ENCODE peak calls at places on chromosomes 6 and 20, in nine cellular contexts. One of them, this sample, is unnamed.

GRCh38 chr20:19277381-19277780 is 64.9 kb downstream of the SLC24A3 start:
- DNase-seq in hepatocyte: no peak
- DNase-seq in cardiac muscle cell: no peak
- DNase-seq in small intestine: no peak
- DNase-seq in mesendoderm: no peak
- DNase-seq in SK-N-SH: no peak
- DNase-seq in PC-9: no peak
- DNase-seq in uterus: no peak
- DNase-seq in fibroblast of lung: peak; percentile 11
- DNase-seq in this sample: no peak

GRCh38 chr6:81950877-81951276 is 198.4 kb upstream of the TENT5A start:
- DNase-seq in hepatocyte: no peak
- DNase-seq in cardiac muscle cell: no peak
- DNase-seq in small intestine: no peak
- DNase-seq in mesendoderm: no peak
- DNase-seq in SK-N-SH: no peak
- DNase-seq in PC-9: no peak
- DNase-seq in uterus: no peak
- DNase-seq in fibroblast of lung: peak; percentile 28
- DNase-seq in this sample: no peak

GRCh38 chr20:61350500-61351250 is 98.6 kb downstream of the CDH4 start:
- DNase-seq in hepatocyte: no peak
- DNase-seq in cardiac muscle cell: no peak
- DNase-seq in small intestine: no peak
- DNase-seq in mesendoderm: peak; percentile 43
- DNase-seq in SK-N-SH: no peak
- DNase-seq in PC-9: no peak
- DNase-seq in uterus: no peak
- DNase-seq in fibroblast of lung: no peak
- DNase-seq in this sample: no peak

GRCh38 chr20:53162251-53162835 is 190.2 kb downstream of the TSHZ2 start:
- DNase-seq in hepatocyte: peak; percentile 67
- DNase-seq in cardiac muscle cell: peak; percentile 43
- DNase-seq in small intestine: no peak
- DNase-seq in mesendoderm: peak; percentile 95
- DNase-seq in SK-N-SH: no peak
- DNase-seq in PC-9: no peak
- DNase-seq in uterus: peak; percentile 48
- DNase-seq in fibroblast of lung: peak; percentile 75
- DNase-seq in this sample: no peak

GRCh38 chr20:61052195-61052594 is 199.9 kb upstream of the CDH4 start:
- DNase-seq in hepatocyte: no peak
- DNase-seq in cardiac muscle cell: no peak
- DNase-seq in small intestine: no peak
- DNase-seq in mesendoderm: no peak
- DNase-seq in SK-N-SH: no peak
- DNase-seq in PC-9: no peak
- DNase-seq in uterus: no peak
- DNase-seq in fibroblast of lung: no peak
- DNase-seq in this sample: no peak

GRCh38 chr6:24125980-24126379 is at the start of gene NRSN1:
- DNase-seq in hepatocyte: peak; percentile 57
- DNase-seq in cardiac muscle cell: peak; percentile 70
- DNase-seq in small intestine: no peak
- DNase-seq in mesendoderm: peak; percentile 53
- DNase-seq in SK-N-SH: peak; percentile 92
- DNase-seq in PC-9: no peak
- DNase-seq in uterus: no peak
- DNase-seq in fibroblast of lung: no peak
- DNase-seq in this sample: no peak

GRCh38 chr20:43821795-43822194 is 92.9 kb upstream of the TOX2 start:
- DNase-seq in hepatocyte: no peak
- DNase-seq in cardiac muscle cell: no peak
- DNase-seq in small intestine: no peak
- DNase-seq in mesendoderm: no peak
- DNase-seq in SK-N-SH: no peak
- DNase-seq in PC-9: no peak
- DNase-seq in uterus: no peak
- DNase-seq in fibroblast of lung: no peak
- DNase-seq in this sample: no peak

GRCh38 chr6:119966484-119966883 is 616.9 kb upstream of the MAN1A1 start:
- DNase-seq in hepatocyte: no peak
- DNase-seq in cardiac muscle cell: no peak
- DNase-seq in small intestine: no peak
- DNase-seq in mesendoderm: peak; percentile 61
- DNase-seq in SK-N-SH: no peak
- DNase-seq in PC-9: no peak
- DNase-seq in uterus: no peak
- DNase-seq in fibroblast of lung: no peak
- DNase-seq in this sample: no peak

GRCh38 chr6:37783025-37783825 is 36.3 kb upstream of the ZFAND3 start:
- DNase-seq in hepatocyte: peak; percentile 35
- DNase-seq in cardiac muscle cell: no peak
- DNase-seq in small intestine: no peak
- DNase-seq in mesendoderm: peak; percentile 84
- DNase-seq in SK-N-SH: peak; percentile 48
- DNase-seq in PC-9: no peak
- DNase-seq in uterus: peak; percentile 24
- DNase-seq in fibroblast of lung: peak; percentile 43
- DNase-seq in this sample: no peak

GRCh38 chr6:37785688-37786270 is 33.7 kb upstream of the ZFAND3 start:
- DNase-seq in hepatocyte: no peak
- DNase-seq in cardiac muscle cell: no peak
- DNase-seq in small intestine: no peak
- DNase-seq in mesendoderm: no peak
- DNase-seq in SK-N-SH: no peak
- DNase-seq in PC-9: no peak
- DNase-seq in uterus: no peak
- DNase-seq in fibroblast of lung: peak; percentile 26
- DNase-seq in this sample: no peak

GRCh38 chr6:37784585-37784967 is 35.0 kb upstream of the ZFAND3 start:
- DNase-seq in hepatocyte: no peak
- DNase-seq in cardiac muscle cell: no peak
- DNase-seq in small intestine: no peak
- DNase-seq in mesendoderm: peak; percentile 52
- DNase-seq in SK-N-SH: peak; percentile 85
- DNase-seq in PC-9: no peak
- DNase-seq in uterus: no peak
- DNase-seq in fibroblast of lung: no peak
- DNase-seq in this sample: no peak

GRCh38 chr6:37785002-37785687 is 34.4 kb upstream of the ZFAND3 start:
- DNase-seq in hepatocyte: no peak
- DNase-seq in cardiac muscle cell: no peak
- DNase-seq in small intestine: no peak
- DNase-seq in mesendoderm: peak; percentile 66
- DNase-seq in SK-N-SH: no peak
- DNase-seq in PC-9: no peak
- DNase-seq in uterus: no peak
- DNase-seq in fibroblast of lung: no peak
- DNase-seq in this sample: no peak

GRCh38 chr6:37783831-37784584 is 35.5 kb upstream of the ZFAND3 start:
- DNase-seq in hepatocyte: peak; percentile 41
- DNase-seq in cardiac muscle cell: peak; percentile 9
- DNase-seq in small intestine: no peak
- DNase-seq in mesendoderm: peak; percentile 45
- DNase-seq in SK-N-SH: no peak
- DNase-seq in PC-9: no peak
- DNase-seq in uterus: peak; percentile 42
- DNase-seq in fibroblast of lung: peak; percentile 51
- DNase-seq in this sample: no peak
- H3K4me3 ChIP-seq in hepatocyte: peak overlapping the region; percentile 27
- H3K4me3 ChIP-seq in cardiac muscle cell: no peak overlapping the region
- H3K4me3 ChIP-seq in small intestine: peak overlapping the region; percentile 18
- H3K4me3 ChIP-seq in mesendoderm: peak overlapping the region; percentile 36
- H3K4me3 ChIP-seq in SK-N-SH: no peak overlapping the region
- H3K4me3 ChIP-seq in PC-9: no peak overlapping the region
- H3K4me3 ChIP-seq in uterus: peak overlapping the region; percentile 49
- H3K4me3 ChIP-seq in fibroblast of lung: peak overlapping the region; percentile 48
- H3K4me3 ChIP-seq in this sample: peak overlapping the region; percentile 58

DNA sequence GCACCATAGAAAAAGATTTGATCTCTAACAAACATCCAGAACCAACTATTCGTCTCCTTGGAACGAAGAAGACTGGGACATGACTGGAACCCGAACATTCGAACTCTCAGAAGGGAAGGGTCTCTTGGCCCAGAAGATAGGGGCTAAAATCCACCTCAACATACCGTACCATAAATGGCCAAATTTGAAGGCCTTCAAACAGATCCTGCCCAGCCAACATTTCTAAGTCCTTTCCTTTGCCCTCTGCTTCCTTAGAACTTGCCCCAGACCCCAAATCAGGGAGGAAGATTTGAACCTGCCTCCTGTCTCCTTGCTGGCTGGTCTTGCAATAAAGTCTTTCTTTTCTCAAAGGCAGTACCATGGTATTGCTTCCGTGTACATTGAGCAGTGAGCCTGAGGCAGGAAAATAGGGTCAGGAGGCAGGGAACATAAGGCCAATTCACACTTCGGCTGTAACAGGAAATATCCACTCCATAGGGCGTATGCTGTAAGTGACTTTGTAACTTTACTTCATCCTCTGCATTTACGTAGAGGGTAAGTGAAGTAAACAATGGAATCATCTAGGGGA is 1.8 kb upstream of the PXDC1 start:
- DNase-seq in hepatocyte: no peak
- DNase-seq in cardiac muscle cell: no peak
- DNase-seq in small intestine: no peak
- DNase-seq in mesendoderm: no peak
- DNase-seq in SK-N-SH: no peak
- DNase-seq in PC-9: no peak
- DNase-seq in uterus: no peak
- DNase-seq in fibroblast of lung: no peak
- DNase-seq in this sample: no peak
- H3K27me3 ChIP-seq in hepatocyte: no peaks in the 10 kb centered on the region
- H3K27me3 ChIP-seq in cardiac muscle cell: peaks cover 9% of the 10 kb centered on the region
- H3K27me3 ChIP-seq in small intestine: no peaks in the 10 kb centered on the region
- H3K27me3 ChIP-seq in mesendoderm: peaks cover 2% of the 10 kb centered on the region
- H3K27me3 ChIP-seq in SK-N-SH: no peaks in the 10 kb centered on the region
- H3K27me3 ChIP-seq in PC-9: no peaks in the 10 kb centered on the region
- H3K27me3 ChIP-seq in uterus: no peaks in the 10 kb centered on the region
- H3K27me3 ChIP-seq in fibroblast of lung: no peaks in the 10 kb centered on the region
- H3K27me3 ChIP-seq in this sample: peaks cover 24% of the 10 kb centered on the region

GRCh38 chr6:12290490-12290820 is 294 bp downstream of the EDN1 start:
- DNase-seq in hepatocyte: no peak
- DNase-seq in cardiac muscle cell: no peak
- DNase-seq in small intestine: no peak
- DNase-seq in mesendoderm: no peak
- DNase-seq in SK-N-SH: no peak
- DNase-seq in PC-9: no peak
- DNase-seq in uterus: no peak
- DNase-seq in fibroblast of lung: no peak
- DNase-seq in this sample: no peak

GRCh38 chr6:12289655-12290489 is at the start of gene EDN1:
- DNase-seq in hepatocyte: peak; percentile 92
- DNase-seq in cardiac muscle cell: peak; percentile 86
- DNase-seq in small intestine: peak; percentile 89
- DNase-seq in mesendoderm: peak; percentile 93
- DNase-seq in SK-N-SH: peak; percentile 82
- DNase-seq in PC-9: peak; percentile 99
- DNase-seq in uterus: peak; percentile 50
- DNase-seq in fibroblast of lung: peak; percentile 71
- DNase-seq in this sample: peak; percentile 35

GRCh38 chr6:12291785-12292604 is 1.8 kb downstream of the EDN1 start:
- DNase-seq in hepatocyte: peak; percentile 69
- DNase-seq in cardiac muscle cell: no peak
- DNase-seq in small intestine: peak; percentile 75
- DNase-seq in mesendoderm: peak; percentile 76
- DNase-seq in SK-N-SH: peak; percentile 34
- DNase-seq in PC-9: peak; percentile 75
- DNase-seq in uterus: no peak
- DNase-seq in fibroblast of lung: no peak
- DNase-seq in this sample: no peak

GRCh38 chr6:12293234-12293930 is 3.2 kb downstream of the EDN1 start:
- DNase-seq in hepatocyte: no peak
- DNase-seq in cardiac muscle cell: no peak
- DNase-seq in small intestine: no peak
- DNase-seq in mesendoderm: no peak
- DNase-seq in SK-N-SH: no peak
- DNase-seq in PC-9: no peak
- DNase-seq in uterus: no peak
- DNase-seq in fibroblast of lung: no peak
- DNase-seq in this sample: no peak

GRCh38 chr6:12291083-12291784 is 1.1 kb downstream of the EDN1 start:
- DNase-seq in hepatocyte: no peak
- DNase-seq in cardiac muscle cell: no peak
- DNase-seq in small intestine: no peak
- DNase-seq in mesendoderm: no peak
- DNase-seq in SK-N-SH: peak; percentile 19
- DNase-seq in PC-9: peak; percentile 67
- DNase-seq in uterus: no peak
- DNase-seq in fibroblast of lung: no peak
- DNase-seq in this sample: no peak
- H3K4me3 ChIP-seq in hepatocyte: peak overlapping the region; percentile 39
- H3K4me3 ChIP-seq in cardiac muscle cell: no peak overlapping the region
- H3K4me3 ChIP-seq in small intestine: peak overlapping the region; percentile 59
- H3K4me3 ChIP-seq in mesendoderm: no peak overlapping the region
- H3K4me3 ChIP-seq in SK-N-SH: peak overlapping the region; percentile 62
- H3K4me3 ChIP-seq in PC-9: peak overlapping the region; percentile 72
- H3K4me3 ChIP-seq in uterus: peak overlapping the region; percentile 35
- H3K4me3 ChIP-seq in fibroblast of lung: peak overlapping the region; percentile 64
- H3K4me3 ChIP-seq in this sample: no peak overlapping the region

GRCh38 chr6:114344216-114344970 is 1.6 kb upstream of the HS3ST5 start:
- DNase-seq in hepatocyte: no peak
- DNase-seq in cardiac muscle cell: no peak
- DNase-seq in small intestine: no peak
- DNase-seq in mesendoderm: no peak
- DNase-seq in SK-N-SH: no peak
- DNase-seq in PC-9: no peak
- DNase-seq in uterus: no peak
- DNase-seq in fibroblast of lung: no peak
- DNase-seq in this sample: no peak

GRCh38 chr6:114343782-114344144 is 940 bp upstream of the HS3ST5 start:
- DNase-seq in hepatocyte: no peak
- DNase-seq in cardiac muscle cell: no peak
- DNase-seq in small intestine: no peak
- DNase-seq in mesendoderm: no peak
- DNase-seq in SK-N-SH: no peak
- DNase-seq in PC-9: no peak
- DNase-seq in uterus: no peak
- DNase-seq in fibroblast of lung: no peak
- DNase-seq in this sample: no peak

GRCh38 chr6:114344971-114345274 is 2.1 kb upstream of the HS3ST5 start:
- DNase-seq in hepatocyte: no peak
- DNase-seq in cardiac muscle cell: no peak
- DNase-seq in small intestine: no peak
- DNase-seq in mesendoderm: no peak
- DNase-seq in SK-N-SH: no peak
- DNase-seq in PC-9: no peak
- DNase-seq in uterus: no peak
- DNase-seq in fibroblast of lung: no peak
- DNase-seq in this sample: no peak

GRCh38 chr6:114342826-114343781 is at the start of gene HS3ST5:
- DNase-seq in hepatocyte: peak; percentile 81
- DNase-seq in cardiac muscle cell: peak; percentile 88
- DNase-seq in small intestine: no peak
- DNase-seq in mesendoderm: peak; percentile 92
- DNase-seq in SK-N-SH: peak; percentile 86
- DNase-seq in PC-9: no peak
- DNase-seq in uterus: no peak
- DNase-seq in fibroblast of lung: peak; percentile 12
- DNase-seq in this sample: no peak

DNA sequence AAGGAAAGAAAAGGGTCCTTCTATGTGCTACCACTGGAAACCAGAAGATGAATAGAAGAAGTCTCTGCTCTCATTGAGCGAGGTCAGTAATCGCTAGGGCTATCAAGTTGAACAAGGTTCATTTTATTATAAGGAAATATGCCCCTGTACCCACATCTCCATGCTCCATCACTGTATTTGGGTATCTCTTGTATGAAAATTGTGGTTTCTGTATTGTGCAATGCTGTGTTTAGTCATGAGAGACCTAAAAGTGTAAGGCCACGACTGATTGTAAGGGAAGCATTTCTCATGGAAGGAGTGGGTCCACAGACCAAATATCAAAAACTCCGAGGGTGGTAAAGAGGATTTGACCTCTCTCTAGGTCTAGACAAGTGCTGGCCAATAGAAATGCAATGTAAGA is 3.6 kb upstream of the HS3ST5 start:
- DNase-seq in hepatocyte: no peak
- DNase-seq in cardiac muscle cell: no peak
- DNase-seq in small intestine: no peak
- DNase-seq in mesendoderm: no peak
- DNase-seq in SK-N-SH: no peak
- DNase-seq in PC-9: no peak
- DNase-seq in uterus: no peak
- DNase-seq in fibroblast of lung: peak; percentile 7
- DNase-seq in this sample: no peak
- H3K27me3 ChIP-seq in hepatocyte: peaks cover 3% of the 10 kb centered on the region
- H3K27me3 ChIP-seq in cardiac muscle cell: no peaks in the 10 kb centered on the region
- H3K27me3 ChIP-seq in small intestine: peaks cover 15% of the 10 kb centered on the region
- H3K27me3 ChIP-seq in mesendoderm: no peaks in the 10 kb centered on the region
- H3K27me3 ChIP-seq in SK-N-SH: peaks cover 26% of the 10 kb centered on the region
- H3K27me3 ChIP-seq in PC-9: peaks cover 30% of the 10 kb centered on the region
- H3K27me3 ChIP-seq in uterus: no peaks in the 10 kb centered on the region
- H3K27me3 ChIP-seq in fibroblast of lung: peaks cover 21% of the 10 kb centered on the region
- H3K27me3 ChIP-seq in this sample: no peaks in the 10 kb centered on the region

This sample was measured in CD8-positive, alpha-beta memory T cell.